ENCODE peak calls at places on chromosome 12, in ten cellular contexts. S is lung, I is body of pancreas, A is sigmoid colon, L is AG04449, P is IMR-90, K is neural progenitor cell, Z is astrocyte of the spinal cord, N is AG10803, G is upper lobe of left lung. J is an unnamed sample.

GRCh38 chr12:28611115-28611435 is 420.8 kb downstream of the CCDC91 start:
- DNase-seq in S (no peak), I (no peak), A (no peak), L (peak; percentile 71), P (peak; percentile 93), K (no peak), Z (peak; percentile 88), N (peak; percentile 82), G (no peak), J (no peak)

GRCh38 chr12:122523280-122523679 is 3.5 kb downstream of the RSRC2 start:
- DNase-seq in S (peak; percentile 39), I (no peak), A (no peak), L (no peak), P (peak; percentile 76), K (no peak), Z (peak; percentile 26), N (peak; percentile 86), G (peak; percentile 46), J (no peak)

GRCh38 chr12:115267891-115268290 is 583.9 kb upstream of the TBX3 start:
- DNase-seq in S (no peak), I (no peak), A (no peak), L (peak; percentile 14), P (no peak), K (no peak), Z (no peak), N (peak; percentile 72), G (no peak), J (no peak)

GRCh38 chr12:54392485-54393349 is 8.2 kb upstream of the ZNF385A start:
- DNase-seq in S (no peak), I (no peak), A (no peak), L (no peak), P (no peak), K (no peak), Z (no peak), N (no peak), G (no peak), J (no peak)

GRCh38 chr12:63423839-63424238 is 244.5 kb downstream of the DPY19L2 start:
- DNase-seq in S (no peak), I (no peak), A (no peak), L (no peak), P (no peak), K (no peak), Z (no peak), N (no peak), G (no peak), J (no peak)

GRCh38 chr12:100716949-100717732 is 77.4 kb upstream of the ANO4 start:
- DNase-seq in S (no peak), I (no peak), A (no peak), L (no peak), P (no peak), K (peak; percentile 81), Z (peak; percentile 7), N (peak; percentile 31), G (no peak), J (no peak)

GRCh38 chr12:97046901-97047300 is 139.8 kb downstream of the NEDD1 start:
- DNase-seq in S (no peak), I (no peak), A (no peak), L (no peak), P (no peak), K (no peak), Z (no peak), N (no peak), G (no peak), J (no peak)

GRCh38 chr12:128592345-128592744 is 231.4 kb downstream of the SLC15A4 start:
- DNase-seq in S (no peak), I (no peak), A (no peak), L (no peak), P (no peak), K (no peak), Z (no peak), N (no peak), G (no peak), J (no peak)

GRCh38 chr12:23221066-23221465 is 596.1 kb downstream of the ETNK1 start:
- DNase-seq in S (no peak), I (no peak), A (no peak), L (no peak), P (no peak), K (peak; percentile 44), Z (no peak), N (no peak), G (no peak), J (no peak)

GRCh38 chr12:99097170-99097569 is 452.1 kb downstream of the APAF1 start:
- DNase-seq in S (no peak), I (no peak), A (no peak), L (no peak), P (no peak), K (no peak), Z (no peak), N (no peak), G (no peak), J (no peak)

DNA sequence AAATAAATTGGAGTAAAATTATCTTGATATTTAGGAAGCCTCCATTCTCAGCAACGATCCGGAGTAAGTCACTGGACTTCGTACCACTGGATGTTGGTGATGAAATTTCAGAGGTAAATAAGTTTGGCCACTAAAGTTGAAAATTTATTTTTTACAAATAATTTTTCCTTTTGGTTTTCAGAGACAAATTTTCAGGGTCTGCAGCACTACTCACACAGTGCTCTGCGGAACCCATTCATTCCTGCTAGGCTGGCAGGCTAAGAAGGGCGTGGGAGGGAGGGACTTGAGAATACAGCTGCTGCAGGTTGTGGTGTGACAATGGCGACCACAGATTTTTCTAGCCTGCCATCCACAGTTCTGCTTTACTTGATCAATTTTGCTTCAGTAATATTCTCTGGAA is 1.4 kb upstream of the TUBA1A start:
- DNase-seq in S (no peak), I (no peak), A (no peak), L (no peak), P (no peak), K (peak; percentile 68), Z (no peak), N (no peak), G (no peak), J (no peak)
- H3K4me3 ChIP-seq in S (no peak overlapping the region), I (no peak overlapping the region), A (no peak overlapping the region), L (no peak overlapping the region), P (no peak overlapping the region), K (no peak overlapping the region), Z (no peak overlapping the region), N (no peak overlapping the region), G (no peak overlapping the region), J (no peak overlapping the region)

DNA sequence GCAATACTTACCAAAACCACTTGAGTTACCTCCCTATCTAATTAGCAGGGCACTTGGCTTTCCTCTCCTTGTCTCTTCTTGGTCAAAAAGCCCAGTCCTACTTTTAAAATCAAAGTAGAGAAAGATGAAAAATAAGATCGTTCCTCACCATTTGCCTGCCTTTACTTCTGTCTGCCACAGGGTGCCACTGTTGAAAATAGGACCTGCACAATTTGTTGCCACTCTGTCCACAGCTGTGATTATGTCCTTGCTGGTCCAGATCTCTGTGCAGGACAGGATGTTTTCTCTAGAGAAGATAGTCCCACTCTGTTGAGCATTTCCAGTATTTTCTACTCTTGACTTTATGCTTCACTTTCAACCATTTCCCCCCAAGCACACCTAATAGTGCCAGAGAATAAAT is 179.9 kb downstream of the PDZRN4 start:
- DNase-seq in S (no peak), I (no peak), A (no peak), L (no peak), P (peak; percentile 1), K (peak; percentile 1), Z (no peak), N (peak; percentile 0), G (no peak), J (peak; percentile 7)
- TF ChIP-seq CTCF in S (no peak), I (no peak), A (no peak), L (peak; percentile 5), P (peak; percentile 19), K (peak; percentile 53), Z (peak; percentile 29), N (peak; percentile 36), G (peak; percentile 7), J (peak; percentile 18)

GRCh38 chr12:6202331-6202730 is 2.1 kb downstream of the CD9 start:
- DNase-seq in S (no peak), I (no peak), A (no peak), L (no peak), P (no peak), K (no peak), Z (no peak), N (no peak), G (peak; percentile 45), J (no peak)
- H3K4me3 ChIP-seq in S (no peak overlapping the region), I (no peak overlapping the region), A (peak overlapping the region; percentile 94), L (no peak overlapping the region), P (no peak overlapping the region), K (no peak overlapping the region), Z (no peak overlapping the region), N (no peak overlapping the region), G (peak overlapping the region; percentile 65), J (no peak overlapping the region)

GRCh38 chr12:30695327-30696102 is at the start of gene IPO8:
- DNase-seq in S (peak; percentile 92), I (peak; percentile 93), A (peak; percentile 95), L (no peak), P (peak; percentile 89), K (peak; percentile 96), Z (peak; percentile 93), N (peak; percentile 92), G (peak; percentile 96), J (peak; percentile 94)
- TF ChIP-seq CTCF in S (no peak), I (peak; percentile 10), A (peak; percentile 15), L (peak; percentile 55), P (peak; percentile 23), K (peak; percentile 51), Z (peak; percentile 50), N (peak; percentile 10), G (no peak), J (peak; percentile 49)

DNA sequence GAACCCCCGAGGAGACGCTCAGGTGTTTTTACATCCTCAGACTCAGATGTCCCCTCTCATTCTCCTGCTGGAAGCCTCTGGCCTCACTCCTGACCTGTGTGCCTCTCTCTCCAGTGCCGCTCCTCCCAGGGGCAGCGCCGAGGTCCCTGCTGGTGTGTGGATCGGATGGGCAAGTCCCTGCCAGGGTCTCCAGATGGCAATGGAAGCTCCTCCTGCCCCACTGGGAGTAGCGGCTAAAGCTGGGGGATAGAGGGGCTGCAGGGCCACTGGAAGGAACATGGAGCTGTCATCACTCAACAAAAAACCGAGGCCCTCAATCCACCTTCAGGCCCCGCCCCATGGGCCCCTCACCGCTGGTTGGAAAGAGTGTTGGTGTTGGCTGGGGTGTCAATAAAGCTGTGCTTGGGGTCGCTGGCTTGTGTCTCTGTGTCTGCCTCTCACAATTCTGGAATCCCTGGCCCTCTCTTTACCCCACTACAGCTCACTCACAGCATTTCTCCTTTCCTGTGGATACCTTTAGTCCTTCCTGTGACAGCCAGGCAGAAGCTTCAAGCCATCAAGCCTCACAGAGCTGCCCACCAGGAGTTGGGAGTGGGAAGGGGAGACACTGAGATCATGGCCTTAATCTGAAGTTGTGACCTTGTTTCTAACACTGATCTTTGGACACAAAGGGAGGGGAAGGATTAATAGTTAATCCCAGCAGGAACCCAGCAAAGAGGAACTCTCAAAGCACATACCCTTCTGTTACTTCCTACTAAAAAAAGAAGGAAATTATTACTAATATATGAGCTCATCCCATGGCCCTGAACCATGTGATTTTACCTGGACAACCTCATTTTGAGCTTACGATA is 1.1 kb upstream of the SOAT2 start:
- DNase-seq in S (no peak), I (no peak), A (peak; percentile 57), L (no peak), P (no peak), K (no peak), Z (no peak), N (no peak), G (no peak), J (no peak)
- H3K4me3 ChIP-seq in S (no peak overlapping the region), I (no peak overlapping the region), A (no peak overlapping the region), L (no peak overlapping the region), P (no peak overlapping the region), K (no peak overlapping the region), Z (no peak overlapping the region), N (no peak overlapping the region), G (no peak overlapping the region), J (no peak overlapping the region)

DNA sequence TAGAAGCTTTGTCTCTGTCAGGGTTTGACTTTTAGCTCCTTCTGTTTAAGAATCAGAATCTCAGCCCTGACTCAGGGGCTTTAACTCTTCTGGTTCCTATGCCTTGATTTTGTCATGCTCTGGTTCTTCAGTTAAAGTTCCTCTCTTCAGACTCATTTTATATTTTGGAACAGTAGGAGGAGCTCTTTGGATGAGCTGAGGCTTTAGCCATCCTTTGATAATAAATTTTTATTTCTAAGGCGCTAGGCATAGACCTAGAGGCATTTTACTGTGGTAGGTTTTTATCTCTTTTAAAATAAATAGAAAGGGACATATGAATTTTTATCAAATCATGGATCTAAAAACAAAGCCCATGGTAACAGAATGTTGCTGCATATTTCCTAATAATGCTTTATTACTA is 51.7 kb downstream of the ATP23 start:
- DNase-seq in S (no peak), I (no peak), A (no peak), L (no peak), P (peak; percentile 28), K (no peak), Z (peak; percentile 15), N (peak; percentile 3), G (no peak), J (no peak)
- TF ChIP-seq CTCF in S (no peak), I (no peak), A (no peak), L (peak; percentile 0), P (peak; percentile 49), K (peak; percentile 32), Z (peak; percentile 40), N (peak; percentile 35), G (no peak), J (no peak)